ENCODE peak calls at places on chromosomes 5 and 9, in seven cellular contexts. X is MM.1S, B is GM23248, N is hepatocyte, Q is mammary epithelial cell, P is DND-41, T is GM23338. E is an unnamed sample. For H3K4me1, the result is how much of the 10 kb centered on the place peaks cover.

GRCh38 chr9:88198346-88198807 is 60.1 kb upstream of the SPATA31C2 start:
- DNase-seq in X (no peak), B (peak), N (peak), Q (peak), P (no peak), T (no peak), E (peak)

GRCh38 chr5:170576602-170577584 is 73.1 kb downstream of the KCNIP1 start:
- DNase-seq in X (no peak), B (peak), N (no peak), Q (no peak), P (no peak), T (no peak), E (no peak)

GRCh38 chr9:37669232-37669631 is 18.5 kb downstream of the FRMPD1 start:
- DNase-seq in X (no peak), B (no peak), N (peak), Q (peak), P (no peak), T (peak), E (no peak)

GRCh38 chr5:146681586-146681945 is 165.6 kb upstream of the GPR151 start:
- DNase-seq in X (no peak), B (peak), N (no peak), Q (no peak), P (no peak), T (no peak), E (no peak)

GRCh38 chr5:169828385-169828784 is 151.9 kb downstream of the INSYN2B start:
- DNase-seq in X (no peak), B (no peak), N (no peak), Q (no peak), P (no peak), T (no peak), E (peak)

GRCh38 chr5:133942589-133943474 is 25.6 kb downstream of the C5orf15 start:
- DNase-seq in X (no peak), B (peak), N (no peak), Q (no peak), P (no peak), T (no peak), E (no peak)

GRCh38 chr5:55481293-55481900 is 53.4 kb downstream of the PLPP1 start:
- DNase-seq in X (no peak), B (peak), N (no peak), Q (no peak), P (no peak), T (no peak), E (no peak)

GRCh38 chr9:79581794-79582193 is 10.0 kb downstream of the TLE4 start:
- DNase-seq in X (no peak), B (peak), N (peak), Q (peak), P (peak), T (no peak), E (peak)

GRCh38 chr5:55030220-55030619 is 6.2 kb downstream of the GZMK start:
- DNase-seq in X (no peak), B (no peak), N (no peak), Q (no peak), P (no peak), T (no peak), E (no peak)

GRCh38 chr5:84603557-84604185 is 219.0 kb upstream of the EDIL3 start:
- DNase-seq in X (no peak), B (peak), N (no peak), Q (peak), P (no peak), T (no peak), E (peak)

GRCh38 chr5:155699385-155699784 is 627.6 kb upstream of the SGCD start:
- DNase-seq in X (no peak), B (no peak), N (no peak), Q (peak), P (no peak), T (peak), E (no peak)

GRCh38 chr5:119273391-119273839 is 82.4 kb upstream of the TNFAIP8 start:
- DNase-seq in X (no peak), B (no peak), N (no peak), Q (no peak), P (no peak), T (no peak), E (no peak)
- H2AFZ ChIP-seq in X (no peak), B (no peak), N (no peak), Q (no peak), P (no peak), T (no peak), E (no peak)

GRCh38 chr5:102715405-102715804 is 39.7 kb upstream of the PAM start:
- DNase-seq in X (no peak), B (peak), N (no peak), Q (peak), P (no peak), T (no peak), E (peak)

GRCh38 chr5:102713682-102714231 is 41.3 kb upstream of the PAM start:
- DNase-seq in X (no peak), B (peak), N (no peak), Q (no peak), P (no peak), T (no peak), E (no peak)

GRCh38 chr5:102718819-102719218 is 36.3 kb upstream of the PAM start:
- DNase-seq in X (no peak), B (peak), N (no peak), Q (peak), P (no peak), T (no peak), E (no peak)

GRCh38 chr5:102713278-102713677 is 41.8 kb upstream of the PAM start:
- DNase-seq in X (no peak), B (no peak), N (no peak), Q (no peak), P (no peak), T (no peak), E (no peak)

GRCh38 chr5:102716017-102716416 is 39.1 kb upstream of the PAM start:
- DNase-seq in X (no peak), B (no peak), N (no peak), Q (no peak), P (no peak), T (no peak), E (no peak)
- H3K4me1 ChIP-seq in X (under half), B (under half), N (under half), Q (under half), P (under half), T (under half), E (under half)

DNA sequence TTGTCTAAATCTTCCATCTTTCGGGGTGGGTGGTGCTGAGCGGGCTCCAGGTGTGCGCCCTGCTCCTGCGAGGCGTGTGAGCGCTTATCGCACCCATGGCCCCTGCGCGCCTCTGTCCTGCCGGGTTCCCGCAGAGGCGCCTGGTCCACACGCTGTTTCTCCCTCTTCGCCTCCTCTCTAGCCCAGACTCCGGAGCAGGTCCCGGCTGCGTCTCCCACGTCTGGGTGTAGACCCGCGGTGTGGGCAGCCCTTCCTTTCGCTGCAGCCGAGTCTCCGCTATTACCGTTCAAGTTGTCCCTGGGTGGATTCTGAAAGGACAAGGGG is 40.5 kb upstream of the PLEKHG4B start:
- DNase-seq in X (no peak), B (no peak), N (no peak), Q (no peak), P (no peak), T (no peak), E (no peak)
- TF ChIP-seq EZH2 in X (no peak), B (no peak), N (peak), Q (no peak), P (no peak), T (no peak), E (no peak)

GRCh38 chr9:21597284-21597683 is 115.2 kb upstream of the IFNE start:
- DNase-seq in X (no peak), B (no peak), N (no peak), Q (no peak), P (no peak), T (no peak), E (no peak)

GRCh38 chr9:21598749-21599148 is 116.6 kb upstream of the IFNE start:
- DNase-seq in X (no peak), B (no peak), N (no peak), Q (no peak), P (no peak), T (no peak), E (no peak)
- H2AFZ ChIP-seq in X (no peak), B (no peak), N (no peak), Q (no peak), P (no peak), T (no peak), E (no peak)